ENCODE peak calls at places on chromosome 18, in four cellular contexts. Y, A, D and O are unnamed samples.

GRCh38 chr18:34787931-34788532 is 77.9 kb downstream of the DTNA start:
- DNase-seq in Y (peak), A (peak), D (no peak), O (no peak)

GRCh38 chr18:46385124-46385523 is 271.9 kb downstream of the LOXHD1 start:
- DNase-seq in Y (no peak), A (no peak), D (no peak), O (no peak)

GRCh38 chr18:42185486-42185885 is 230.5 kb downstream of the PIK3C3 start:
- DNase-seq in Y (no peak), A (no peak), D (no peak), O (no peak)

GRCh38 chr18:394997-395383 is 105.5 kb downstream of the COLEC12 start:
- DNase-seq in Y (no peak), A (peak), D (no peak), O (peak)

GRCh38 chr18:58353581-58353980 is 275.3 kb downstream of the ALPK2 start:
- DNase-seq in Y (no peak), A (no peak), D (no peak), O (no peak)

GRCh38 chr18:59469463-59470180 is 110.6 kb upstream of the LMAN1 start:
- DNase-seq in Y (no peak), A (no peak), D (no peak), O (peak)

GRCh38 chr18:57397440-57397839 is 37.7 kb upstream of the ONECUT2 start:
- DNase-seq in Y (no peak), A (no peak), D (no peak), O (no peak)

GRCh38 chr18:51655327-51655698 is 457.8 kb upstream of the MEX3C start:
- DNase-seq in Y (no peak), A (no peak), D (no peak), O (no peak)

GRCh38 chr18:48621240-48621639 is 82.4 kb downstream of the CTIF start:
- DNase-seq in Y (no peak), A (no peak), D (no peak), O (no peak)

GRCh38 chr18:13547347-13547746 is 179.0 kb downstream of the FAM210A start:
- DNase-seq in Y (no peak), A (no peak), D (no peak), O (no peak)

GRCh38 chr18:48391863-48392262 is 17.3 kb downstream of the ZBTB7C start:
- DNase-seq in Y (peak), A (no peak), D (peak), O (peak)

GRCh38 chr18:67417864-67418523 is 98.5 kb downstream of the DSEL start:
- DNase-seq in Y (no peak), A (no peak), D (peak), O (no peak)

GRCh38 chr18:40006553-40007073 is 1948.4 kb upstream of the PIK3C3 start:
- DNase-seq in Y (no peak), A (no peak), D (no peak), O (no peak)

GRCh38 chr18:5584751-5585417 is 41.1 kb upstream of the EPB41L3 start:
- DNase-seq in Y (no peak), A (no peak), D (no peak), O (no peak)

GRCh38 chr18:39448942-39449341 is 1883.3 kb upstream of the CELF4 start:
- DNase-seq in Y (no peak), A (no peak), D (no peak), O (no peak)

GRCh38 chr18:41938445-41938844 is 16.6 kb upstream of the PIK3C3 start:
- DNase-seq in Y (no peak), A (no peak), D (no peak), O (no peak)

GRCh38 chr18:6219116-6219717 is 195.5 kb downstream of the L3MBTL4 start:
- DNase-seq in Y (no peak), A (no peak), D (no peak), O (no peak)

GRCh38 chr18:3873698-3874495 is 423.9 kb downstream of the TGIF1 start:
- DNase-seq in Y (no peak), A (no peak), D (no peak), O (no peak)

GRCh38 chr18:77054606-77055428 is 77.8 kb downstream of the MBP start:
- DNase-seq in Y (peak), A (peak), D (peak), O (peak)

GRCh38 chr18:31386683-31387082 is 10.1 kb downstream of the DSG4 start:
- DNase-seq in Y (no peak), A (no peak), D (no peak), O (no peak)

GRCh38 chr18:48777737-48778111 is 173.0 kb downstream of the SMAD7 start:
- DNase-seq in Y (no peak), A (no peak), D (peak), O (no peak)

GRCh38 chr18:48036641-48037421 is 106.4 kb upstream of the SMAD2 start:
- DNase-seq in Y (peak), A (no peak), D (no peak), O (no peak)

GRCh38 chr18:75937306-75937705 is 509.8 kb upstream of the SMIM21 start:
- DNase-seq in Y (no peak), A (no peak), D (no peak), O (no peak)

GRCh38 chr18:12420831-12421421 is 13.2 kb downstream of the PRELID3A start:
- DNase-seq in Y (no peak), A (no peak), D (peak), O (no peak)

GRCh38 chr18:13463526-13463925 is 245.0 kb downstream of the LDLRAD4 start:
- DNase-seq in Y (no peak), A (no peak), D (no peak), O (no peak)

GRCh38 chr18:45169610-45170009 is 445.7 kb upstream of the SLC14A2 start:
- DNase-seq in Y (no peak), A (peak), D (no peak), O (no peak)

DNA sequence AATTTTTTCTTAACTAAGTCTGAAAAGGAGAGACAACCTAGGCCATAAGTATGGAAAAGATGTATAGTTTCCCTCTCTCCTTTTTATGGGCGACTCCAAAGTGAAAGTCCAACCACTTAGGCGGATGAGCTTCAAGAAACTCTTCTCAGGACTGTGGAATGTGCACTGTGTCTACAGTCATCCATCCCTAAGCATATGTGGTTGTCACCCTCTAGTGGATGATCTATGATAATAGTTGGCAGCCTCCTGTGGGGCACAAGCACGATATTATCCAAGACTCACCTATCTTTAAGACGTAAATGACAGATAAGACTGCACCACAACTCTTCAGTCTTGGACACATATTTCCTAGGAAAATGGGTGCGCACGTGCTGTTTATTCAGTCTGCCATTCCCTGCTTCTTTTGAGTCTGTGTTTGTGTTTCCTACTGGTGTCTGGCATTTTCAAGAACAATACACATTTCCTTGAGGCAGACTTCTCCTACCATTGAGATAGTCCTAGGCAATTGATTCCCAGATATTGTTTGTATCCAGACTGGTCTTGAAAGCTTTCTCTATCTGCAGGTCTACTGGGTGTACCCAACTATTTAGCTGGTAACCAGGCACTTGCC is 145.5 kb upstream of the CTAGE1 start:
- DNase-seq in Y (peak), A (no peak), D (no peak), O (no peak)
- TF ChIP-seq POLR2A in Y (no peak), A (no peak), D (no peak), O (no peak)

DNA sequence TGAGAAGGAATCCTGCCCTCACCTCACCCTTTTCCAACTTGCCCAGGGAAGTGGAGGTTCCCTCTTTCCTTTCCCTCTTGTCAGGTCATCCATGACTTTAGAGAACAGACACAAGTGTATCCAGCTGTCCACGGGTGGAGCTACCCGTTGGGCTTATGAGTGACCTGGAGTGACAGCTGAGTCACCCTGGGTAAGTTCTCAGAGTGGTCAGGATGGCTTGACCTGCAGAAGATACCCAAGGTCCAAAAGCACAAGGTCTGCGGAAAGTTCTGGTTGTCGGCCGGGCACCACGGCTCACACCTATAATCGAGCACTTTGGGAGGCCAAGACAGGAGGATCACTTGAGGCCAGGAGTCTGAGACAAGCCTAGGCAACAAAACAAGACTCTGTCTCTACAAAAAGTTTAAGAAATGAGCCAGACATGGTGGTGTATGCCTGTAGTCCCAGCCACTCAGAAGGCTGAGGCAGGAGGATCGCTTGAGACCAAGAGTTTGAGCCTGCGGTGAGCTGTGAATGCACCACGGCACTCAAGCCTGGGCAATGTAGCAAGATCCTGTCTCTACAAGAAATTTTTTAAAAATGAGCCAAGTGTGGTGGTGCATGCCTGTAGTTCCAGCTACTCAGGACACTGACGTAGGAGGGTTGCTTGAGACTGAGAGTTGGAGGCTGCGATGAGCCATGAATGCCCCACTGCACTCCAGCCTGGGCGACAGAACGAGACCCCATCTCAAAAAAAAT is 14.0 kb upstream of the CNDP1 start:
- DNase-seq in Y (peak), A (no peak), D (no peak), O (no peak)
- TF ChIP-seq POLR2A in Y (no peak), A (no peak), D (no peak), O (no peak)

GRCh38 chr18:63320041-63320689 is 596 bp upstream of the BCL2 start:
- DNase-seq in Y (peak), A (peak), D (peak), O (peak)
- TF ChIP-seq POLR2A in Y (no peak), A (no peak), D (no peak), O (no peak)

GRCh38 chr18:50287441-50288347 is at the start of gene CXXC1:
- DNase-seq in Y (peak), A (peak), D (peak), O (peak)
- TF ChIP-seq POLR2A in Y (no peak), A (no peak), D (no peak), O (no peak)

DNA sequence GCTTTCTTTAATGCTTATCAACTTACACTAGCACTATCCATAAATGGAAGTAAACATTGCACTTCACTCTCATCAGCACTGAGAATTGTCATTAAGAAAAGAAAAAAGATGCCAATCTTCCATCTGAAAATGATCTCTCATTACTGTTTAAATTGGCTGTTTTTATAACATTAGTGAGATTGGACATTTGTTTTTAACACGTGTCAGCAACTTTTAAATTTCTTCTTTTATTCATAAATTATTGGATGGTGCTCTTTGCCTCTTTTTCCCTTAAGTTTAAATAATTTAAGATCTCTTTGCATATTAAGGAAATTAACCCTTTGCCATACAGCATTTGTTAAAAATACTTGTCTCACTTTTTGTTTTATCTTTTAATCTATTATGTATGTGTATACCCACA is 146.5 kb upstream of the CHST9 start:
- DNase-seq in Y (no peak), A (no peak), D (no peak), O (no peak)
- TF ChIP-seq POLR2A in Y (no peak), A (no peak), D (no peak), O (no peak)